ENCODE peak calls at places on chromosomes 11 and 22, in seven cellular contexts. W, I, V, C, O, Q and M are unnamed samples.

GRCh38 chr11:1053121-1053901 is 16.8 kb upstream of the MUC6 start:
- DNase-seq in O (peak), W (no peak), C (peak), Q (no peak), I (no peak), V (peak), M (no peak)

GRCh38 chr11:64745219-64745522 is 1.2 kb upstream of the RASGRP2 start:
- DNase-seq in W (no peak), C (no peak), O (no peak), Q (peak), V (peak), I (no peak), M (no peak)

GRCh38 chr11:63682045-63682915 is 980 bp downstream of the RTN3 start:
- DNase-seq in O (peak), I (no peak), V (peak), C (peak), W (peak), Q (no peak), M (no peak)

GRCh38 chr11:11960687-11961086 is 47.7 kb downstream of the DKK3 start:
- DNase-seq in C (peak), W (no peak), O (no peak), V (no peak), I (no peak), Q (no peak), M (no peak)

GRCh38 chr22:46596032-46596441 is 24.1 kb upstream of the GRAMD4 start:
- DNase-seq in W (no peak), O (peak), C (no peak), V (no peak), I (no peak), Q (no peak), M (no peak)

GRCh38 chr22:19748991-19749665 is 11.4 kb upstream of the TBX1 start:
- DNase-seq in V (no peak), W (no peak), Q (no peak), O (no peak), I (no peak), C (no peak), M (no peak)

GRCh38 chr22:23054531-23055257 is 15.6 kb upstream of the GNAZ start:
- DNase-seq in W (peak), V (peak), C (no peak), O (no peak), Q (no peak), I (no peak), M (no peak)

GRCh38 chr11:134725939-134726639 is 314.0 kb upstream of the B3GAT1 start:
- DNase-seq in O (no peak), C (no peak), V (no peak), I (peak), Q (no peak), W (no peak), M (no peak)

GRCh38 chr22:31757265-31757664 is 3.4 kb downstream of the DEPDC5 start:
- DNase-seq in O (no peak), I (no peak), W (no peak), Q (no peak), C (no peak), V (no peak), M (no peak)

GRCh38 chr11:120342226-120342625 is 6.0 kb downstream of the ARHGEF12 start:
- DNase-seq in Q (no peak), C (no peak), I (no peak), O (no peak), W (no peak), V (no peak), M (no peak)

GRCh38 chr11:46506486-46506808 is 87.4 kb downstream of the AMBRA1 start:
- DNase-seq in C (no peak), O (no peak), V (no peak), Q (no peak), I (no peak), W (no peak), M (no peak)

GRCh38 chr11:98798333-98798732 is 222.4 kb upstream of the CNTN5 start:
- DNase-seq in W (no peak), V (no peak), Q (no peak), I (no peak), O (no peak), C (no peak), M (no peak)

GRCh38 chr11:32307449-32307848 is 127.9 kb downstream of the WT1 start:
- DNase-seq in I (no peak), C (no peak), Q (no peak), W (no peak), O (no peak), V (peak), M (no peak)

GRCh38 chr11:126727381-126727780 is 273.2 kb downstream of the KIRREL3 start:
- DNase-seq in W (no peak), C (no peak), O (no peak), V (no peak), Q (no peak), I (no peak), M (no peak)

GRCh38 chr22:30705710-30706651 is 11.3 kb downstream of the OSBP2 start:
- DNase-seq in C (no peak), Q (no peak), I (no peak), O (peak), W (peak), V (peak), M (no peak)

GRCh38 chr22:46262449-46263207 is 515 bp downstream of the PKDREJ start:
- DNase-seq in Q (peak), C (peak), W (no peak), I (no peak), O (peak), V (no peak), M (no peak)

GRCh38 chr22:50399751-50400331 is 56.7 kb downstream of the PPP6R2 start:
- DNase-seq in W (peak), O (peak), C (peak), Q (peak), V (peak), I (peak), M (no peak)

GRCh38 chr11:122342089-122342749 is 226.2 kb upstream of the BLID start:
- DNase-seq in W (no peak), Q (no peak), V (no peak), O (peak), I (no peak), C (no peak), M (peak)

GRCh38 chr11:134125507-134125906 is 56.6 kb downstream of the JAM3 start:
- DNase-seq in W (peak), C (peak), I (no peak), Q (no peak), O (no peak), V (no peak), M (no peak)

GRCh38 chr22:40552070-40552469 is 84.4 kb downstream of the MRTFA start:
- DNase-seq in I (no peak), W (no peak), V (no peak), Q (no peak), O (no peak), C (no peak), M (no peak)

GRCh38 chr11:1024597-1025409 is 11.7 kb downstream of the MUC6 start:
- DNase-seq in Q (no peak), I (no peak), V (no peak), W (no peak), O (no peak), C (no peak), M (no peak)

GRCh38 chr22:27895600-27895999 is 23.5 kb downstream of the PITPNB start:
- DNase-seq in O (no peak), V (no peak), Q (no peak), W (peak), C (no peak), I (no peak), M (no peak)

GRCh38 chr11:77548552-77549439 is 41.0 kb upstream of the AQP11 start:
- DNase-seq in V (no peak), Q (no peak), C (no peak), W (no peak), I (no peak), O (no peak), M (no peak)

GRCh38 chr11:63573881-63574855 is 11.0 kb upstream of the PLAAT2 start:
- DNase-seq in C (peak), I (peak), Q (peak), V (peak), W (no peak), O (peak), M (no peak)

GRCh38 chr11:17244046-17244445 is 32.5 kb upstream of the NUCB2 start:
- DNase-seq in Q (no peak), V (no peak), W (peak), C (no peak), O (no peak), I (no peak), M (no peak)

GRCh38 chr11:128291835-128292234 is 295.5 kb downstream of the ETS1 start:
- DNase-seq in C (no peak), W (no peak), Q (no peak), O (no peak), V (no peak), I (no peak), M (no peak)

GRCh38 chr11:78256962-78257361 is 68.2 kb downstream of the USP35 start:
- DNase-seq in W (no peak), C (peak), V (no peak), Q (peak), O (peak), I (no peak), M (no peak)

GRCh38 chr11:70297341-70297740 is 26.9 kb downstream of the PPFIA1 start:
- DNase-seq in I (no peak), O (peak), V (no peak), Q (no peak), C (no peak), W (peak), M (peak)

GRCh38 chr11:17734986-17735822 is 623 bp downstream of the KCNC1 start:
- DNase-seq in Q (peak), O (peak), I (peak), W (peak), V (peak), C (peak), M (no peak)

GRCh38 chr22:46573781-46574437 is 36.5 kb upstream of the CELSR1 start:
- DNase-seq in V (no peak), C (no peak), W (no peak), I (no peak), Q (no peak), O (no peak), M (no peak)

GRCh38 chr22:49964493-49965290 is 4.1 kb downstream of the PIM3 start:
- DNase-seq in C (no peak), Q (peak), V (no peak), O (no peak), W (no peak), I (no peak), M (no peak)